ENCODE peak calls at places on chromosome 2, in ten cellular contexts. One of them, this sample, is unnamed.

GRCh38 chr2:64405476-64406406 is 48.2 kb upstream of the LGALSL start:
- DNase-seq in GM20000: no peak
- DNase-seq in GM23338: no peak
- DNase-seq in PC-3: peak; percentile 55
- DNase-seq in mammary epithelial cell: peak; percentile 70
- DNase-seq in heart right ventricle: no peak
- DNase-seq in CD4-positive, alpha-beta T cell: no peak
- DNase-seq in A549: no peak
- DNase-seq in transverse colon: peak; percentile 19
- DNase-seq in Peyer's patch: no peak
- DNase-seq in this sample: no peak

GRCh38 chr2:220129427-220129826 is 502.0 kb downstream of the SLC4A3 start:
- DNase-seq in GM23338: no peak
- DNase-seq in Peyer's patch: no peak
- DNase-seq in mammary epithelial cell: no peak
- DNase-seq in PC-3: no peak
- DNase-seq in heart right ventricle: no peak
- DNase-seq in A549: no peak
- DNase-seq in GM20000: no peak
- DNase-seq in transverse colon: no peak
- DNase-seq in CD4-positive, alpha-beta T cell: no peak
- DNase-seq in this sample: no peak

GRCh38 chr2:108612153-108612513 is 77.9 kb downstream of the LIMS1 start:
- DNase-seq in heart right ventricle: no peak
- DNase-seq in transverse colon: peak; percentile 51
- DNase-seq in GM20000: peak; percentile 59
- DNase-seq in PC-3: no peak
- DNase-seq in GM23338: no peak
- DNase-seq in A549: no peak
- DNase-seq in CD4-positive, alpha-beta T cell: no peak
- DNase-seq in mammary epithelial cell: peak; percentile 95
- DNase-seq in Peyer's patch: peak; percentile 80
- DNase-seq in this sample: peak; percentile 73

GRCh38 chr2:224778474-224778877 is 62.3 kb upstream of the CCDC195 start:
- DNase-seq in heart right ventricle: peak; percentile 21
- DNase-seq in GM20000: peak; percentile 38
- DNase-seq in transverse colon: peak; percentile 64
- DNase-seq in mammary epithelial cell: peak; percentile 53
- DNase-seq in A549: peak; percentile 38
- DNase-seq in PC-3: peak; percentile 77
- DNase-seq in CD4-positive, alpha-beta T cell: peak; percentile 33
- DNase-seq in Peyer's patch: peak; percentile 87
- DNase-seq in GM23338: peak; percentile 46
- DNase-seq in this sample: peak; percentile 57

GRCh38 chr2:191170301-191170636 is 19.5 kb upstream of the STAT4 start:
- DNase-seq in transverse colon: no peak
- DNase-seq in Peyer's patch: no peak
- DNase-seq in mammary epithelial cell: no peak
- DNase-seq in PC-3: peak; percentile 81
- DNase-seq in GM23338: no peak
- DNase-seq in heart right ventricle: no peak
- DNase-seq in A549: no peak
- DNase-seq in CD4-positive, alpha-beta T cell: no peak
- DNase-seq in GM20000: no peak
- DNase-seq in this sample: no peak

GRCh38 chr2:23628926-23629325 is 243.9 kb downstream of the KLHL29 start:
- DNase-seq in PC-3: no peak
- DNase-seq in GM20000: no peak
- DNase-seq in heart right ventricle: no peak
- DNase-seq in CD4-positive, alpha-beta T cell: no peak
- DNase-seq in A549: no peak
- DNase-seq in Peyer's patch: no peak
- DNase-seq in mammary epithelial cell: no peak
- DNase-seq in transverse colon: no peak
- DNase-seq in GM23338: peak; percentile 30
- DNase-seq in this sample: no peak

GRCh38 chr2:27206346-27206745 is 5.5 kb upstream of the ATRAID start:
- DNase-seq in mammary epithelial cell: no peak
- DNase-seq in transverse colon: no peak
- DNase-seq in A549: no peak
- DNase-seq in CD4-positive, alpha-beta T cell: no peak
- DNase-seq in heart right ventricle: no peak
- DNase-seq in Peyer's patch: no peak
- DNase-seq in GM23338: no peak
- DNase-seq in GM20000: no peak
- DNase-seq in PC-3: no peak
- DNase-seq in this sample: no peak

GRCh38 chr2:146572598-146572997 is 1272.2 kb upstream of the ACVR2A start:
- DNase-seq in PC-3: peak; percentile 69
- DNase-seq in transverse colon: no peak
- DNase-seq in CD4-positive, alpha-beta T cell: no peak
- DNase-seq in mammary epithelial cell: peak; percentile 69
- DNase-seq in GM20000: no peak
- DNase-seq in GM23338: no peak
- DNase-seq in Peyer's patch: no peak
- DNase-seq in A549: no peak
- DNase-seq in heart right ventricle: no peak
- DNase-seq in this sample: no peak

GRCh38 chr2:102975996-102976636 is 214.3 kb downstream of the TMEM182 start:
- DNase-seq in GM20000: peak; percentile 16
- DNase-seq in Peyer's patch: no peak
- DNase-seq in PC-3: peak; percentile 60
- DNase-seq in heart right ventricle: peak; percentile 11
- DNase-seq in A549: peak; percentile 4
- DNase-seq in CD4-positive, alpha-beta T cell: no peak
- DNase-seq in transverse colon: peak; percentile 24
- DNase-seq in mammary epithelial cell: peak; percentile 34
- DNase-seq in GM23338: peak; percentile 84
- DNase-seq in this sample: no peak

GRCh38 chr2:126990605-126991532 is 92.2 kb downstream of the TEX51 start:
- DNase-seq in Peyer's patch: no peak
- DNase-seq in PC-3: no peak
- DNase-seq in heart right ventricle: no peak
- DNase-seq in GM23338: no peak
- DNase-seq in A549: no peak
- DNase-seq in mammary epithelial cell: no peak
- DNase-seq in transverse colon: no peak
- DNase-seq in GM20000: no peak
- DNase-seq in CD4-positive, alpha-beta T cell: no peak
- DNase-seq in this sample: no peak

GRCh38 chr2:120844098-120844738 is 108.5 kb downstream of the GLI2 start:
- DNase-seq in Peyer's patch: no peak
- DNase-seq in CD4-positive, alpha-beta T cell: no peak
- DNase-seq in GM20000: no peak
- DNase-seq in transverse colon: no peak
- DNase-seq in heart right ventricle: no peak
- DNase-seq in mammary epithelial cell: peak; percentile 9
- DNase-seq in PC-3: no peak
- DNase-seq in A549: no peak
- DNase-seq in GM23338: no peak
- DNase-seq in this sample: no peak

GRCh38 chr2:88575051-88575450 is 52.2 kb downstream of the EIF2AK3 start:
- DNase-seq in transverse colon: no peak
- DNase-seq in Peyer's patch: no peak
- DNase-seq in GM23338: no peak
- DNase-seq in CD4-positive, alpha-beta T cell: no peak
- DNase-seq in mammary epithelial cell: no peak
- DNase-seq in A549: no peak
- DNase-seq in GM20000: no peak
- DNase-seq in heart right ventricle: no peak
- DNase-seq in PC-3: no peak
- DNase-seq in this sample: no peak

GRCh38 chr2:25301453-25302352 is 40.0 kb downstream of the DNMT3A start:
- DNase-seq in transverse colon: peak; percentile 34
- DNase-seq in Peyer's patch: peak; percentile 75
- DNase-seq in A549: no peak
- DNase-seq in GM20000: peak; percentile 88
- DNase-seq in PC-3: peak; percentile 86
- DNase-seq in GM23338: no peak
- DNase-seq in CD4-positive, alpha-beta T cell: peak; percentile 48
- DNase-seq in mammary epithelial cell: peak; percentile 96
- DNase-seq in heart right ventricle: no peak
- DNase-seq in this sample: peak; percentile 87

GRCh38 chr2:27494284-27494943 is 586 bp downstream of the FNDC4 start:
- DNase-seq in CD4-positive, alpha-beta T cell: no peak
- DNase-seq in mammary epithelial cell: peak; percentile 4
- DNase-seq in PC-3: no peak
- DNase-seq in transverse colon: peak; percentile 32
- DNase-seq in GM20000: no peak
- DNase-seq in Peyer's patch: peak; percentile 49
- DNase-seq in GM23338: peak; percentile 55
- DNase-seq in A549: no peak
- DNase-seq in heart right ventricle: peak; percentile 18
- DNase-seq in this sample: no peak

GRCh38 chr2:75025633-75026380 is 67.4 kb downstream of the POLE4 start:
- DNase-seq in A549: no peak
- DNase-seq in transverse colon: no peak
- DNase-seq in heart right ventricle: no peak
- DNase-seq in PC-3: no peak
- DNase-seq in CD4-positive, alpha-beta T cell: no peak
- DNase-seq in Peyer's patch: no peak
- DNase-seq in GM23338: no peak
- DNase-seq in GM20000: no peak
- DNase-seq in mammary epithelial cell: no peak
- DNase-seq in this sample: no peak
- TF ChIP-seq CTCF in A549: no peak
- TF ChIP-seq CTCF in transverse colon: no peak
- TF ChIP-seq CTCF in heart right ventricle: no peak
- TF ChIP-seq CTCF in PC-3: no peak
- TF ChIP-seq CTCF in CD4-positive, alpha-beta T cell: no peak
- TF ChIP-seq CTCF in Peyer's patch: no peak
- TF ChIP-seq CTCF in GM23338: no peak
- TF ChIP-seq CTCF in GM20000: no peak
- TF ChIP-seq CTCF in mammary epithelial cell: no peak
- TF ChIP-seq CTCF in this sample: no peak

DNA sequence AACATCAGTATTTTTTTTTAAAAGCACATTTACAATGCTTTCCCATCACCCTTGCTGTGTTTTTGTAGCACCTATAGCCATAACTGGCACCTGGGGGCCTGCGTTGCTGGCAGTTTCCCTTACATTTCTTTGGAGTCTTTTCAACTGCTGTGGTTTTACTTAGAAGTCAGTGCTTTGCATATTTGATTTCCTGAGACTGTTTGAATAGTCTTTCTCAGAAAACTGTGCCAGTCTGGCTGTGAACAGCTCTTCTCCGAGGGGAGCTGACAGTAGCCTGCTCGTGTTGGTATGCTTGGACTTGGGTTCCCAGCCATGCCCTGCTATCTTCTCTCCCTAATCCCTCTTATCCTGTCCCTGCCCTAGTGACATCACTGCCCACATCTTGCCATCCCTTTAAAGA is 81.5 kb downstream of the DPP4 start:
- DNase-seq in CD4-positive, alpha-beta T cell: peak; percentile 53
- DNase-seq in PC-3: no peak
- DNase-seq in heart right ventricle: no peak
- DNase-seq in GM23338: no peak
- DNase-seq in A549: no peak
- DNase-seq in transverse colon: no peak
- DNase-seq in mammary epithelial cell: no peak
- DNase-seq in Peyer's patch: no peak
- DNase-seq in GM20000: no peak
- DNase-seq in this sample: no peak
- TF ChIP-seq CTCF in CD4-positive, alpha-beta T cell: no peak
- TF ChIP-seq CTCF in PC-3: no peak
- TF ChIP-seq CTCF in heart right ventricle: no peak
- TF ChIP-seq CTCF in GM23338: no peak
- TF ChIP-seq CTCF in A549: no peak
- TF ChIP-seq CTCF in transverse colon: no peak
- TF ChIP-seq CTCF in mammary epithelial cell: no peak
- TF ChIP-seq CTCF in Peyer's patch: no peak
- TF ChIP-seq CTCF in GM20000: no peak
- TF ChIP-seq CTCF in this sample: no peak

GRCh38 chr2:158042245-158042644 is 59.4 kb upstream of the UPP2 start:
- DNase-seq in PC-3: no peak
- DNase-seq in A549: no peak
- DNase-seq in GM23338: no peak
- DNase-seq in transverse colon: no peak
- DNase-seq in CD4-positive, alpha-beta T cell: no peak
- DNase-seq in GM20000: no peak
- DNase-seq in mammary epithelial cell: no peak
- DNase-seq in heart right ventricle: no peak
- DNase-seq in Peyer's patch: no peak
- DNase-seq in this sample: no peak

GRCh38 chr2:158038906-158039305 is 62.8 kb upstream of the UPP2 start:
- DNase-seq in transverse colon: no peak
- DNase-seq in A549: no peak
- DNase-seq in PC-3: no peak
- DNase-seq in heart right ventricle: no peak
- DNase-seq in CD4-positive, alpha-beta T cell: no peak
- DNase-seq in GM20000: no peak
- DNase-seq in mammary epithelial cell: no peak
- DNase-seq in GM23338: no peak
- DNase-seq in Peyer's patch: no peak
- DNase-seq in this sample: no peak

GRCh38 chr2:158043181-158043948 is 58.3 kb upstream of the UPP2 start:
- DNase-seq in transverse colon: no peak
- DNase-seq in A549: no peak
- DNase-seq in GM20000: no peak
- DNase-seq in GM23338: no peak
- DNase-seq in heart right ventricle: no peak
- DNase-seq in PC-3: no peak
- DNase-seq in mammary epithelial cell: no peak
- DNase-seq in Peyer's patch: no peak
- DNase-seq in CD4-positive, alpha-beta T cell: no peak
- DNase-seq in this sample: no peak

GRCh38 chr2:158045362-158045761 is 56.3 kb upstream of the UPP2 start:
- DNase-seq in PC-3: peak; percentile 35
- DNase-seq in transverse colon: peak; percentile 42
- DNase-seq in mammary epithelial cell: no peak
- DNase-seq in A549: no peak
- DNase-seq in heart right ventricle: no peak
- DNase-seq in GM23338: peak; percentile 72
- DNase-seq in Peyer's patch: peak; percentile 63
- DNase-seq in CD4-positive, alpha-beta T cell: no peak
- DNase-seq in GM20000: no peak
- DNase-seq in this sample: no peak

DNA sequence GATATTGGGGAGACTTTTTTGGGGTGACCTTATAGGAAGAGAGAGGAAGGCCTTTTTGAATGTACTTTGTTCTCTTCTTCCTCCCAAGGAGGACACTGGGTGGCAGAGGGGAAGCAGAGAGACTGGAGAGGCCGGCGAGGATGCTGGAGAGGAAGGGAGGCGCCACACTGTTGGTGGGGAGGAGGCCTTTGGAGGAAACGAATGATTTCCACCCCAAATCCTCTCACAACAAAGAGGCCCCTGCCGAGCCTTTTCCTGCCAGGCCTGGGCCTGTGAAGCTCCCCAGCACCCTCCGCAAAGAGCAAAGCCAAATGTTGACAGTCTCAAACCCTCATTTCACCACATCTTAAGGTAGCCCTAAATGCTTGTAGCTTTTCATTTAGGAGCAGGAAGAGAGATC is 59.0 kb upstream of the UPP2 start:
- DNase-seq in mammary epithelial cell: no peak
- DNase-seq in Peyer's patch: no peak
- DNase-seq in A549: no peak
- DNase-seq in GM20000: no peak
- DNase-seq in heart right ventricle: peak; percentile 14
- DNase-seq in GM23338: no peak
- DNase-seq in PC-3: no peak
- DNase-seq in transverse colon: no peak
- DNase-seq in CD4-positive, alpha-beta T cell: no peak
- DNase-seq in this sample: no peak
- TF ChIP-seq CTCF in mammary epithelial cell: no peak
- TF ChIP-seq CTCF in Peyer's patch: no peak
- TF ChIP-seq CTCF in A549: no peak
- TF ChIP-seq CTCF in GM20000: no peak
- TF ChIP-seq CTCF in heart right ventricle: no peak
- TF ChIP-seq CTCF in GM23338: no peak
- TF ChIP-seq CTCF in PC-3: no peak
- TF ChIP-seq CTCF in transverse colon: no peak
- TF ChIP-seq CTCF in CD4-positive, alpha-beta T cell: no peak
- TF ChIP-seq CTCF in this sample: no peak

GRCh38 chr2:99961567-99961913 is 180.8 kb downstream of the AFF3 start:
- DNase-seq in PC-3: no peak
- DNase-seq in A549: no peak
- DNase-seq in heart right ventricle: no peak
- DNase-seq in Peyer's patch: no peak
- DNase-seq in transverse colon: no peak
- DNase-seq in GM23338: peak; percentile 20
- DNase-seq in GM20000: no peak
- DNase-seq in mammary epithelial cell: no peak
- DNase-seq in CD4-positive, alpha-beta T cell: no peak
- DNase-seq in this sample: no peak
- TF ChIP-seq CTCF in PC-3: no peak
- TF ChIP-seq CTCF in A549: no peak
- TF ChIP-seq CTCF in heart right ventricle: no peak
- TF ChIP-seq CTCF in Peyer's patch: no peak
- TF ChIP-seq CTCF in transverse colon: no peak
- TF ChIP-seq CTCF in GM23338: no peak
- TF ChIP-seq CTCF in GM20000: no peak
- TF ChIP-seq CTCF in mammary epithelial cell: no peak
- TF ChIP-seq CTCF in CD4-positive, alpha-beta T cell: no peak
- TF ChIP-seq CTCF in this sample: no peak